ENCODE peak calls at places on chromosomes 11 and 22, in ten cellular contexts. T is SK-N-SH, D is tibial nerve, Z is stomach, M is esophagus muscularis mucosa, L is sigmoid colon, N is H1, C is ovary, H is transverse colon, B is K562. J is an unnamed sample. For H3K36me3 and H3K4me1, the result is how much of the 10 kb centered on the place peaks cover.

GRCh38 chr11:115739121-115739520 is 234.9 kb upstream of the CADM1 start:
- DNase-seq in N (no peak), D (no peak), C (no peak), Z (no peak), H (no peak), L (no peak), T (no peak), B (no peak), M (no peak), J (no peak)

GRCh38 chr11:6755953-6756347 is 15.8 kb downstream of the OR2AG2 start:
- DNase-seq in B (no peak), N (no peak), T (no peak), M (no peak), H (no peak), L (no peak), D (no peak), C (no peak), Z (no peak), J (no peak)

GRCh38 chr11:73293356-73293936 is 14.6 kb upstream of the ARHGEF17 start:
- DNase-seq in C (no peak), M (no peak), Z (no peak), T (no peak), N (no peak), H (no peak), L (no peak), B (no peak), D (no peak), J (no peak)

GRCh38 chr11:95788921-95789505 is 569 bp downstream of the FAM76B start:
- DNase-seq in T (peak), N (peak), M (peak), L (no peak), H (peak), D (no peak), C (no peak), Z (no peak), B (peak), J (no peak)

GRCh38 chr11:35796542-35796941 is 134.0 kb downstream of the TRIM44 start:
- DNase-seq in B (no peak), Z (no peak), N (no peak), H (no peak), T (no peak), D (no peak), C (no peak), L (no peak), M (no peak), J (no peak)

GRCh38 chr11:18907391-18907790 is 31.8 kb downstream of the MRGPRX1 start:
- DNase-seq in B (no peak), C (no peak), H (no peak), M (no peak), Z (no peak), D (no peak), L (no peak), T (no peak), N (no peak), J (no peak)

GRCh38 chr11:128467610-128468041 is 119.7 kb downstream of the ETS1 start:
- DNase-seq in D (peak), H (no peak), C (no peak), T (no peak), N (peak), M (peak), Z (no peak), L (peak), B (no peak), J (peak)

GRCh38 chr11:36746886-36747710 is 149.1 kb upstream of the RAG2 start:
- DNase-seq in H (peak), M (peak), T (peak), N (peak), D (peak), B (peak), Z (peak), L (peak), C (peak), J (peak)

GRCh38 chr22:42717197-42717967 is 3.3 kb downstream of the A4GALT start:
- DNase-seq in M (no peak), D (no peak), N (peak), Z (no peak), B (peak), T (no peak), C (no peak), L (no peak), H (no peak), J (no peak)

GRCh38 chr22:50012201-50013181 is at the start of gene IL17REL:
- DNase-seq in L (peak), B (peak), H (peak), C (peak), Z (peak), N (no peak), T (peak), M (no peak), D (no peak), J (no peak)

GRCh38 chr22:22745225-22746060 is 101.0 kb downstream of the GGTLC2 start:
- DNase-seq in C (no peak), M (peak), B (peak), Z (peak), D (no peak), L (no peak), T (peak), H (peak), N (no peak), J (no peak)

GRCh38 chr11:119470316-119471266 is 47.6 kb upstream of the THY1 start:
- DNase-seq in C (no peak), Z (no peak), D (no peak), M (peak), B (no peak), L (no peak), H (no peak), N (no peak), T (no peak), J (no peak)

GRCh38 chr22:47997052-47997568 is 1234.7 kb downstream of the TBC1D22A start:
- DNase-seq in T (no peak), M (no peak), C (no peak), H (no peak), B (no peak), D (no peak), L (no peak), N (no peak), Z (no peak), J (no peak)

GRCh38 chr11:88103337-88104206 is 71.7 kb downstream of the RAB38 start:
- DNase-seq in D (no peak), N (peak), Z (no peak), M (no peak), C (no peak), L (no peak), B (peak), T (peak), H (peak), J (no peak)

GRCh38 chr11:86244063-86244521 is 461 bp upstream of the EED start:
- DNase-seq in D (peak), C (peak), T (peak), Z (peak), M (no peak), B (peak), N (peak), L (peak), H (peak), J (peak)

GRCh38 chr11:19510468-19510867 is 202.2 kb upstream of the NAV2 start:
- DNase-seq in M (no peak), B (no peak), Z (no peak), T (no peak), L (no peak), C (no peak), D (no peak), N (no peak), H (no peak), J (no peak)

GRCh38 chr22:30763815-30764686 is 69.4 kb downstream of the OSBP2 start:
- DNase-seq in B (peak), L (no peak), M (no peak), D (no peak), Z (peak), C (peak), H (peak), T (peak), N (peak), J (no peak)

GRCh38 chr11:69055212-69055586 is 6.5 kb downstream of the TPCN2 start:
- DNase-seq in B (no peak), N (no peak), C (no peak), Z (peak), M (no peak), D (no peak), L (no peak), H (peak), T (no peak), J (no peak)

GRCh38 chr22:20906387-20906767 is 10.8 kb upstream of the CRKL start:
- DNase-seq in T (no peak), Z (no peak), H (no peak), B (no peak), N (no peak), C (no peak), L (no peak), D (no peak), M (no peak), J (no peak)

GRCh38 chr11:111764621-111765020 is 1.6 kb downstream of the PPP2R1B start:
- DNase-seq in N (no peak), B (no peak), D (no peak), H (no peak), T (no peak), L (no peak), Z (no peak), M (no peak), C (no peak), J (no peak)

GRCh38 chr11:102172127-102172848 is 62.0 kb downstream of the YAP1 start:
- DNase-seq in T (no peak), Z (no peak), N (no peak), M (no peak), D (no peak), C (no peak), B (no peak), H (no peak), L (no peak), J (no peak)

GRCh38 chr22:29308791-29309262 is 2.4 kb downstream of the GAS2L1 start:
- DNase-seq in N (no peak), T (peak), L (peak), C (peak), D (no peak), B (no peak), Z (no peak), H (peak), M (no peak), J (no peak)

GRCh38 chr22:20968281-20968977 is 1.4 kb downstream of the AIFM3 start:
- DNase-seq in N (no peak), B (no peak), L (no peak), C (no peak), T (peak), M (no peak), Z (no peak), H (no peak), D (no peak), J (no peak)

GRCh38 chr11:111320728-111321568 is 22.6 kb downstream of the POU2AF3 start:
- DNase-seq in Z (peak), H (no peak), C (no peak), B (no peak), D (no peak), L (no peak), M (peak), N (no peak), T (no peak), J (no peak)

GRCh38 chr11:108115495-108116140 is 5.7 kb upstream of the ACAT1 start:
- DNase-seq in T (no peak), B (no peak), D (peak), L (peak), C (peak), Z (peak), H (peak), N (no peak), M (peak), J (peak)

GRCh38 chr11:1825039-1825740 is 9.6 kb upstream of the SYT8 start:
- DNase-seq in M (no peak), C (no peak), D (no peak), T (no peak), N (peak), Z (peak), B (peak), H (peak), L (no peak), J (peak)

GRCh38 chr22:32411388-32411787 is 659 bp downstream of the RTCB start:
- DNase-seq in B (peak), M (peak), N (no peak), L (no peak), D (no peak), C (no peak), T (peak), H (peak), Z (no peak), J (no peak)

GRCh38 chr22:32411829-32412592 is at the start of gene RTCB:
- DNase-seq in T (peak), B (peak), M (peak), C (peak), N (peak), Z (peak), D (peak), H (peak), L (peak), J (peak)

GRCh38 chr22:32410459-32410858 is 1.6 kb downstream of the RTCB start:
- DNase-seq in L (no peak), H (no peak), M (peak), D (no peak), C (no peak), Z (no peak), N (no peak), B (no peak), T (no peak), J (no peak)

GRCh38 chr22:32407936-32408335 is 4.1 kb downstream of the RTCB start:
- DNase-seq in L (no peak), H (peak), C (no peak), T (no peak), D (no peak), B (no peak), N (no peak), M (no peak), Z (no peak), J (no peak)

GRCh38 chr22:32409977-32410376 is 2.1 kb downstream of the RTCB start:
- DNase-seq in Z (no peak), M (peak), B (no peak), L (no peak), H (peak), C (no peak), T (no peak), D (no peak), N (no peak), J (no peak)
- H3K36me3 ChIP-seq in Z (under half), M (under half), B (under half), L (under half), H (under half), C (under half), T (under half), D (under half), N (under half), J (under half)

DNA sequence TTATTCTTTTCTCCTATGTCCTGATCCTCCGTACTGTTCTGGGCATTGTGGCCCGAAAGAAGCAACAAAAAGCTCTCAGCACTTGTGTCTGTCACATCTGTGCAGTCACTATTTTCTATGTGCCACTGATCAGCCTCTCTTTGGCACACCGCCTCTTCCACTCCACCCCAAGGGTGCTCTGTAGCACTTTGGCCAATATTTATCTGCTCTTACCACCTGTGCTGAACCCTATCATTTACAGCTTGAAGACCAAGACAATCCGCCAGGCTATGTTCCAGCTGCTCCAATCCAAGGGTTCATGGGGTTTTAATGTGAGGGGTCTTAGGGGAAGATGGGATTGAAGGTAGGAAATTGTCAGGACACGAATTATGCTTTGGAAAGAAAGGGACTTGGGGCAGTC is 843 bp downstream of the OR51T1 start:
- DNase-seq in T (no peak), B (peak), L (no peak), C (no peak), N (no peak), H (no peak), Z (no peak), M (no peak), D (no peak), J (no peak)
- H3K4me1 ChIP-seq in T (under half), B (under half), L (under half), C (under half), N (under half), H (under half), Z (under half), M (under half), D (under half), J (under half)

DNA sequence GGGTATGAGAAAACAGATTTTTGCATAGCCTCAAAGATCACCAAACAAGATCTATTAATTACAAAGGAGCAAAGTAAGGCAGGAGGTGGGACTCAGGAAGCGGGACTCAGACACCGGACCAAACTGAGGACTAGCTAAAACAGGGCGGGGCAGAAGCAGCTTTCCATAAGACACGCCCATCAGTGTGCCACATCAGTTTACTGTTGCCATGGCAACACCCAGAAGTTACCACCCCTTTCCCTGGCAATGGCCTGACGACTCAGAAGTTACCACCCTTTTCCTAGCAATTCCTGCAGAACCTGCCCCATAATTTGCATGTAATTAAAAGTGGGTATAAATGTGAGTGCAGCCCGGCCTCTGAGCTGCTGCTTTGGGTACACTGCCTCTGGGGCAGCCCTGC is 173.9 kb downstream of the SHANK2 start:
- DNase-seq in L (no peak), N (no peak), H (no peak), T (no peak), M (no peak), B (peak), Z (no peak), C (no peak), D (no peak), J (no peak)
- TF ChIP-seq EP300 in L (no peak), N (no peak), H (no peak), T (no peak), M (no peak), B (no peak), Z (no peak), C (no peak), D (no peak), J (no peak)

GRCh38 chr11:129884581-129884980 is 10.8 kb downstream of the NFRKB start:
- DNase-seq in M (no peak), L (no peak), D (no peak), H (no peak), C (no peak), B (no peak), N (no peak), T (no peak), Z (no peak), J (no peak)

GRCh38 chr11:129881570-129882170 is 13.7 kb downstream of the NFRKB start:
- DNase-seq in T (peak), H (no peak), Z (peak), M (no peak), C (no peak), N (no peak), D (no peak), L (no peak), B (peak), J (no peak)

GRCh38 chr11:129885381-129885780 is 10.0 kb downstream of the NFRKB start:
- DNase-seq in B (no peak), N (no peak), M (no peak), T (no peak), D (no peak), H (no peak), L (no peak), Z (no peak), C (no peak), J (no peak)

DNA sequence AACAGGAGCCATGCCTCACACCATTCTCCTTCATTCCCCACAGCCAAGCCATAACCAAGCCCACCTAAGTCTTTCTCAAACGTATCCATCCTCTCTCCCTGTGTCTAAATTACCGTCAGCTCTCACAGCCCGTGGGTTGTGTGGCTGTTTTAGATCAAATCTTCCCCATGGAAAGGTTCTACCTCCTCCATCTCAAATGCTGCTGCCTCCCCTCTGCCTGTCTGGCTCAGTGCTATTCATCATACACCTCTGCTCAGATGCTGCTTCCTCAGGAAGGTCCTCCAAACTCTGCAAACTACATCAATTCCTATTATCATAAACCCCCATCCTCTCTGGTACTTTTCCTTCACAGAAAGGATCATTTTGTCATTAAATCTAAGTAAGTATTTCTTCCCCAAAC is 15.1 kb downstream of the NFRKB start:
- DNase-seq in B (no peak), H (no peak), L (no peak), D (no peak), N (no peak), M (no peak), Z (no peak), C (no peak), T (no peak), J (no peak)
- H3K36me3 ChIP-seq in B (half or more), H (under half), L (half or more), D (half or more), N (half or more), M (half or more), Z (half or more), C (under half), T (half or more), J (half or more)

DNA sequence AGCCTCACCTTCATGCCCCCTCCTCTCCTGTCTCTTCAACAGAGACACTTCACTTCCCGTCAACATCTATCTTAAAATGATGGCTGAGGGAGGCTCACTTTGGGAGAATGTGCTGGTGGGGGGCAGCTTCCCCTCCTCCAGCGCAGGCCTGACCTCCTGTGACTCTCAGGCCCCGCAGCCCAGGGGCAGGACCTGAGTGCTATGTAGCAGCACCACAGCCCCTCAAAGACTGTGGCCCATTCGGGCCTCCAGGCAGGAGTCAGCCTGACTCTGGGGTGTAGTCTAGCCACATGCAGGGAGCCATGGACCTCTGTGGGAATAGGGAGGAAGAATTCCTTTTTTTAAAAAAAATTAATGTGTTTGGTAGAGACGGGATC is 43.7 kb downstream of the DKK3 start:
- DNase-seq in N (no peak), T (no peak), H (no peak), M (no peak), B (no peak), L (no peak), C (no peak), D (no peak), Z (no peak), J (no peak)
- H3K4me1 ChIP-seq in N (under half), T (half or more), H (under half), M (half or more), B (under half), L (under half), C (under half), D (under half), Z (under half), J (under half)

GRCh38 chr11:121551463-121551862 is 98.7 kb upstream of the SORL1-AS1 start:
- DNase-seq in L (no peak), H (no peak), C (no peak), M (peak), N (no peak), Z (no peak), D (no peak), T (no peak), B (no peak), J (no peak)
- TF ChIP-seq EP300 in L (no peak), H (no peak), C (no peak), M (no peak), N (no peak), Z (no peak), D (no peak), T (no peak), B (no peak), J (no peak)